ENCODE peak calls at places on chromosomes 6 and 20, in ten cellular contexts. O, L, N, H, D, I, M, X, Y and W are unnamed samples.

GRCh38 chr20:51091564-51092195 is 68.8 kb upstream of the KCNG1 start:
- DNase-seq in O (no peak), X (no peak), D (no peak), N (no peak), L (no peak), Y (no peak), H (no peak), M (no peak), I (no peak), W (no peak)

GRCh38 chr6:34138924-34139323 is 7.0 kb downstream of the GRM4 start:
- DNase-seq in N (no peak), X (no peak), M (no peak), H (no peak), Y (no peak), D (no peak), L (no peak), O (no peak), I (no peak), W (no peak)

GRCh38 chr6:106448000-106448426 is 87.5 kb downstream of the CRYBG1 start:
- DNase-seq in N (no peak), X (peak), I (no peak), M (peak), D (no peak), H (no peak), O (no peak), Y (peak), L (no peak), W (peak)

GRCh38 chr6:17361013-17361412 is 32.4 kb upstream of the CAP2 start:
- DNase-seq in N (no peak), L (no peak), D (no peak), H (no peak), I (no peak), M (no peak), O (no peak), X (no peak), Y (no peak), W (no peak)

GRCh38 chr6:71190809-71191208 is 97.8 kb upstream of the OGFRL1 start:
- DNase-seq in N (no peak), X (peak), Y (peak), D (no peak), H (no peak), M (no peak), O (no peak), I (no peak), L (no peak), W (peak)

GRCh38 chr20:37600486-37600885 is 72.8 kb upstream of the BLCAP start:
- DNase-seq in D (no peak), M (no peak), Y (peak), N (no peak), I (no peak), O (no peak), H (no peak), L (no peak), X (no peak), W (no peak)

GRCh38 chr20:57601211-57601570 is 19.0 kb downstream of the ZBP1 start:
- DNase-seq in D (no peak), Y (no peak), I (no peak), X (no peak), L (no peak), M (no peak), N (no peak), H (no peak), O (no peak), W (no peak)

GRCh38 chr6:113879186-113880096 is 22.3 kb downstream of the MARCKS start:
- DNase-seq in M (no peak), L (peak), I (peak), O (no peak), Y (peak), X (peak), D (no peak), H (no peak), N (peak), W (peak)

GRCh38 chr6:134007077-134007476 is 45.3 kb downstream of the SLC2A12 start:
- DNase-seq in H (no peak), X (no peak), Y (no peak), N (no peak), O (no peak), I (no peak), M (no peak), D (no peak), L (no peak), W (no peak)

GRCh38 chr6:139967497-139967896 is 593.0 kb upstream of the CITED2 start:
- DNase-seq in I (no peak), N (no peak), Y (no peak), L (no peak), H (no peak), M (no peak), O (no peak), D (no peak), X (peak), W (no peak)

GRCh38 chr20:19784511-19785172 is 26.6 kb downstream of the RIN2 start:
- DNase-seq in X (peak), N (peak), I (peak), D (no peak), Y (peak), H (no peak), O (no peak), M (no peak), L (peak), W (peak)

GRCh38 chr6:45569210-45569945 is 191.6 kb upstream of the SUPT3H start:
- DNase-seq in I (no peak), O (peak), X (no peak), Y (no peak), D (no peak), L (no peak), M (no peak), H (no peak), N (peak), W (no peak)

GRCh38 chr20:42901689-42902518 is 287.8 kb downstream of the PTPRT start:
- DNase-seq in H (no peak), N (no peak), I (peak), L (no peak), M (no peak), X (no peak), Y (no peak), O (no peak), D (no peak), W (no peak)

GRCh38 chr6:79821859-79822258 is 125.5 kb downstream of the ELOVL4 start:
- DNase-seq in H (no peak), O (no peak), N (no peak), I (no peak), X (no peak), M (no peak), D (no peak), Y (no peak), L (no peak), W (no peak)

GRCh38 chr6:163383912-163384311 is 30.6 kb upstream of the QKI start:
- DNase-seq in D (no peak), O (no peak), M (no peak), H (no peak), X (no peak), N (no peak), L (no peak), I (no peak), Y (no peak), W (no peak)

GRCh38 chr6:56046576-56046975 is 171.2 kb upstream of the BMP5 start:
- DNase-seq in M (no peak), H (no peak), Y (no peak), I (peak), N (no peak), D (no peak), X (peak), O (no peak), L (no peak), W (no peak)

GRCh38 chr6:141726158-141726557 is 406.6 kb upstream of the GJE1 start:
- DNase-seq in H (no peak), X (peak), I (no peak), L (peak), O (no peak), N (no peak), M (no peak), Y (no peak), D (no peak), W (no peak)

GRCh38 chr6:20712011-20712410 is 177.8 kb downstream of the CDKAL1 start:
- DNase-seq in X (peak), N (no peak), I (no peak), O (no peak), H (no peak), Y (no peak), L (no peak), M (no peak), D (no peak), W (no peak)

GRCh38 chr6:1613631-1614447 is 4.1 kb downstream of the FOXC1 start:
- DNase-seq in Y (no peak), N (no peak), X (peak), M (no peak), L (no peak), O (no peak), I (no peak), D (no peak), H (no peak), W (no peak)

GRCh38 chr6:113055086-113055485 is 708.0 kb downstream of the RFPL4B start:
- DNase-seq in D (no peak), L (no peak), M (no peak), X (no peak), Y (no peak), H (no peak), O (no peak), N (no peak), I (no peak), W (no peak)

GRCh38 chr6:42279144-42279781 is 61.6 kb upstream of the MRPS10 start:
- DNase-seq in N (no peak), X (no peak), I (no peak), M (peak), L (no peak), H (no peak), O (no peak), Y (no peak), D (no peak), W (no peak)